ENCODE peak calls at places on chromosomes 12 and 14, in seven cellular contexts. U is HepG2, D is HCT116, I is H1, R is GM12878, Y is K562, F is A549. J is an unnamed sample.

GRCh38 chr12:4202482-4202881 is 71.1 kb upstream of the CCND2 start:
- DNase-seq in U (no peak), D (no peak), I (no peak), R (no peak), Y (no peak), F (no peak), J (no peak)

GRCh38 chr12:118166946-118167345 is 31.0 kb downstream of the PEBP1 start:
- DNase-seq in U (no peak), D (no peak), I (no peak), R (peak; percentile 87), Y (no peak), F (no peak), J (no peak)

GRCh38 chr12:29023436-29024076 is 125.5 kb upstream of the FAR2 start:
- DNase-seq in U (no peak), D (no peak), I (no peak), R (no peak), Y (no peak), F (no peak), J (no peak)

GRCh38 chr14:34088918-34089317 is 138.0 kb upstream of the EGLN3 start:
- DNase-seq in U (no peak), D (no peak), I (no peak), R (no peak), Y (peak; percentile 36), F (no peak), J (no peak)

GRCh38 chr14:72855913-72856312 is 38.0 kb downstream of the DPF3 start:
- DNase-seq in U (no peak), D (no peak), I (no peak), R (peak; percentile 33), Y (no peak), F (no peak), J (peak; percentile 44)

GRCh38 chr12:93773122-93773871 is 96.1 kb downstream of the CRADD start:
- DNase-seq in U (no peak), D (no peak), I (no peak), R (no peak), Y (peak; percentile 80), F (no peak), J (peak; percentile 34)

GRCh38 chr12:45178771-45179170 is 37.1 kb upstream of the ANO6 start:
- DNase-seq in U (no peak), D (no peak), I (no peak), R (no peak), Y (no peak), F (no peak), J (no peak)

GRCh38 chr14:74585406-74586335 is 26.4 kb downstream of the LTBP2 start:
- DNase-seq in U (no peak), D (no peak), I (no peak), R (no peak), Y (no peak), F (no peak), J (no peak)

GRCh38 chr14:70093156-70093555 is 95.6 kb downstream of the SLC8A3 start:
- DNase-seq in U (no peak), D (no peak), I (no peak), R (no peak), Y (no peak), F (no peak), J (no peak)

GRCh38 chr14:92923744-92924103 is 774 bp downstream of the CHGA start:
- DNase-seq in U (no peak), D (no peak), I (no peak), R (no peak), Y (no peak), F (no peak), J (no peak)

GRCh38 chr12:132161796-132162507 is 17.7 kb downstream of the NOC4L start:
- DNase-seq in U (no peak), D (no peak), I (no peak), R (no peak), Y (no peak), F (no peak), J (no peak)

GRCh38 chr12:132164426-132164825 is 20.2 kb downstream of the NOC4L start:
- DNase-seq in U (no peak), D (no peak), I (no peak), R (no peak), Y (no peak), F (no peak), J (no peak)

GRCh38 chr12:132162508-132163031 is 18.3 kb downstream of the NOC4L start:
- DNase-seq in U (no peak), D (no peak), I (no peak), R (no peak), Y (no peak), F (no peak), J (peak; percentile 77)

GRCh38 chr12:132163911-132164288 is 19.6 kb downstream of the NOC4L start:
- DNase-seq in U (no peak), D (no peak), I (no peak), R (no peak), Y (no peak), F (peak; percentile 53), J (no peak)

GRCh38 chr12:132163041-132163910 is 19.0 kb downstream of the NOC4L start:
- DNase-seq in U (no peak), D (no peak), I (no peak), R (no peak), Y (no peak), F (no peak), J (no peak)
- TF ChIP-seq CEBPB in U (no peak), D (no peak), I (no peak), R (no peak), Y (no peak), F (no peak), J (no peak)

GRCh38 chr12:112148031-112148513 is 22.7 kb downstream of the TRAFD1 start:
- DNase-seq in U (no peak), D (no peak), I (no peak), R (no peak), Y (peak; percentile 17), F (peak; percentile 49), J (peak; percentile 79)

GRCh38 chr12:112153900-112154234 is 28.5 kb downstream of the TRAFD1 start:
- DNase-seq in U (no peak), D (no peak), I (no peak), R (no peak), Y (no peak), F (no peak), J (no peak)

GRCh38 chr12:112153181-112153899 is 28.0 kb downstream of the TRAFD1 start:
- DNase-seq in U (no peak), D (no peak), I (no peak), R (no peak), Y (no peak), F (no peak), J (no peak)

GRCh38 chr12:112149596-112149995 is 24.2 kb downstream of the TRAFD1 start:
- DNase-seq in U (no peak), D (no peak), I (no peak), R (peak; percentile 35), Y (no peak), F (no peak), J (no peak)

GRCh38 chr12:112151766-112152541 is 26.6 kb downstream of the TRAFD1 start:
- DNase-seq in U (no peak), D (no peak), I (no peak), R (no peak), Y (no peak), F (no peak), J (no peak)
- TF ChIP-seq CEBPB in U (no peak), D (no peak), I (no peak), R (no peak), Y (no peak), F (no peak), J (no peak)

DNA sequence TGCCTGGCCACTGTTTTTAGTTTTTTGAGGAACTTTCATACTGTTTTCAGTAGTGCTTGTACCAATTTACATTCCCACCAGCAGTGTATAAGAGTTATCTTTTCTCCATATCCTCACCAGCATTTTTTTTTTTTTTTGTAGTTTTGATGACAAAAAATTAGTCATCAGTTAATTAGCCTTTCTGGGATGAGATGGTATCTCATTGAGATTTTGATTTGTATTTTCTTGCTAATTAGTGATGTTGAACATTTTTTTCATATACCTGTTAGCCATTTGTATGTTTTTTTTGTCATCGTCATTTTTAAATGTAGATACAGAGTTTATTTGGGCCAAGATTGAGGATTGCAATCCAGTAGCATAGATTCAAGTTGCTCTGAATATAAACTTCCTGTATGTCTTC is 19.3 kb downstream of the TBC1D15 start:
- DNase-seq in U (no peak), D (no peak), I (no peak), R (no peak), Y (no peak), F (no peak), J (no peak)
- TF ChIP-seq CEBPB in U (no peak), D (no peak), I (no peak), R (no peak), Y (no peak), F (no peak), J (no peak)

GRCh38 chr14:96066976-96067375 is 27.8 kb downstream of the C14orf132 start:
- DNase-seq in U (no peak), D (no peak), I (no peak), R (no peak), Y (no peak), F (no peak), J (no peak)
- TF ChIP-seq CEBPB in U (no peak), D (no peak), I (no peak), R (no peak), Y (no peak), F (no peak), J (no peak)

GRCh38 chr14:60183724-60184596 is 18.8 kb upstream of the DHRS7 start:
- DNase-seq in U (peak; percentile 55), D (peak; percentile 61), I (no peak), R (no peak), Y (peak; percentile 57), F (peak; percentile 61), J (peak; percentile 77)
- TF ChIP-seq CEBPB in U (no peak), D (no peak), I (no peak), R (no peak), Y (no peak), F (no peak), J (peak; percentile 21)

GRCh38 chr12:65885716-65886115 is 61.4 kb downstream of the HMGA2 start:
- DNase-seq in U (no peak), D (no peak), I (no peak), R (no peak), Y (peak; percentile 15), F (no peak), J (no peak)

GRCh38 chr12:65885312-65885711 is 61.0 kb downstream of the HMGA2 start:
- DNase-seq in U (no peak), D (no peak), I (no peak), R (no peak), Y (no peak), F (no peak), J (peak; percentile 35)

GRCh38 chr12:65889144-65889880 is 65.0 kb downstream of the HMGA2 start:
- DNase-seq in U (peak; percentile 63), D (no peak), I (no peak), R (no peak), Y (no peak), F (no peak), J (no peak)

GRCh38 chr12:65891219-65891618 is 66.9 kb downstream of the HMGA2 start:
- DNase-seq in U (no peak), D (no peak), I (no peak), R (no peak), Y (no peak), F (no peak), J (peak; percentile 57)

GRCh38 chr12:65886996-65887395 is 62.7 kb downstream of the HMGA2 start:
- DNase-seq in U (no peak), D (peak; percentile 47), I (no peak), R (no peak), Y (no peak), F (no peak), J (peak; percentile 48)
- TF ChIP-seq CEBPB in U (no peak), D (no peak), I (no peak), R (no peak), Y (no peak), F (no peak), J (no peak)

J was measured in IMR-90.